ENCODE peak calls at places on chromosomes 11 and 22, in five cellular contexts. N is cardiac fibroblast, W is upper lobe of left lung, D is epithelial cell of proximal tubule, T is A549. M is an unnamed sample.
A peak's percentile ranks its signal among the peaks of the same experiment; 100 is the strongest.

GRCh38 chr11:44133335-44133946 is 38.0 kb downstream of the EXT2 start:
- DNase-seq in N (peak; percentile 75), T (peak; percentile 47), W (no peak), D (no peak), M (no peak)

GRCh38 chr11:98365185-98365584 is 655.6 kb upstream of the CNTN5 start:
- DNase-seq in T (no peak), N (no peak), D (no peak), W (no peak), M (no peak)

GRCh38 chr22:24153353-24153752 is 27.9 kb upstream of the SUSD2 start:
- DNase-seq in D (no peak), T (no peak), W (no peak), N (peak; percentile 37), M (no peak)

GRCh38 chr22:46894081-46894671 is 131.7 kb downstream of the TBC1D22A start:
- DNase-seq in T (no peak), N (peak; percentile 13), D (no peak), W (no peak), M (no peak)

GRCh38 chr22:44620841-44621382 is 81.1 kb upstream of the PRR5 start:
- DNase-seq in W (peak; percentile 73), D (no peak), N (no peak), T (no peak), M (no peak)

GRCh38 chr22:46247443-46247975 is 2.6 kb downstream of the CDPF1 start:
- DNase-seq in D (no peak), W (no peak), N (no peak), T (no peak), M (no peak)

GRCh38 chr11:16034074-16034473 is 322.3 kb downstream of the SOX6 start:
- DNase-seq in T (no peak), D (no peak), W (no peak), N (peak; percentile 11), M (no peak)

GRCh38 chr11:1153951-1154487 is 3.7 kb upstream of the MUC5AC start:
- DNase-seq in W (peak; percentile 85), T (peak; percentile 99), N (peak; percentile 93), D (peak; percentile 66), M (peak; percentile 68)

GRCh38 chr22:17398159-17398558 is 28.9 kb downstream of the CECR2 start:
- DNase-seq in D (peak; percentile 6), T (no peak), N (no peak), W (no peak), M (no peak)

GRCh38 chr11:73991471-73992006 is 8.9 kb upstream of the UCP2 start:
- DNase-seq in W (no peak), N (no peak), T (no peak), D (no peak), M (no peak)

GRCh38 chr11:73988227-73988626 is 5.6 kb upstream of the UCP2 start:
- DNase-seq in N (no peak), W (no peak), T (no peak), D (no peak), M (no peak)

GRCh38 chr11:73990727-73991126 is 8.1 kb upstream of the UCP2 start:
- DNase-seq in W (no peak), T (no peak), N (no peak), D (no peak), M (no peak)

GRCh38 chr11:73983764-73984543 is 1.3 kb upstream of the UCP2 start:
- DNase-seq in N (no peak), T (no peak), W (no peak), D (no peak), M (no peak)

DNA sequence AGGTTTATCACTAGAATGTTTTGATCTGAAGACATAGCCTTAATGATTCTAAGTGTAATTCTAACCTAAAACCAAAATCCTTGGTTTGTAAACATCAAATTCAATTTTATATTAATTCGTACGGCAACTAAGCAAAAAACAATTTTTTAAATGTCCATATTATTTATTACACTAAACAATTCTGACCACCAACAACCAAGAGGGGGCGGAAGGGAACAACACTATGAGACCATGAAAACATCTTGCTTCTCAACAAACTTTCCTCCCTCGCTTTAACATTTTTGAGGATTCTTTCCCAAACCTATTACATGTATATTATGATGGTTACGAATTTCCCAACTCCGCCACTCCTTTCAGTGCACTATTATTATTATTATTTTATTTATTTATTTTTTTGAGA is 6.5 kb upstream of the UCP2 start:
- DNase-seq in T (no peak), W (no peak), D (no peak), N (peak; percentile 25), M (no peak)
- TF ChIP-seq CTCF in T (no peak), W (no peak), D (peak; percentile 20), N (no peak), M (no peak)

GRCh38 chr22:22820626-22821025 is 67.0 kb upstream of the IGLL5 start:
- DNase-seq in D (no peak), N (no peak), W (no peak), T (no peak), M (no peak)
- TF ChIP-seq CTCF in D (no peak), N (no peak), W (no peak), T (no peak), M (no peak)

GRCh38 chr11:123301696-123302400 is 106.8 kb upstream of the CLMP start:
- DNase-seq in T (peak; percentile 29), W (peak; percentile 93), N (peak; percentile 44), D (no peak), M (peak; percentile 85)

GRCh38 chr11:123304828-123305530 is 109.9 kb upstream of the CLMP start:
- DNase-seq in N (no peak), T (no peak), W (no peak), D (no peak), M (no peak)

GRCh38 chr11:123305601-123306000 is 110.6 kb upstream of the CLMP start:
- DNase-seq in D (no peak), N (no peak), W (no peak), T (no peak), M (no peak)

GRCh38 chr11:123302751-123303195 is 107.7 kb upstream of the CLMP start:
- DNase-seq in D (no peak), T (peak; percentile 14), N (peak; percentile 44), W (no peak), M (no peak)

DNA sequence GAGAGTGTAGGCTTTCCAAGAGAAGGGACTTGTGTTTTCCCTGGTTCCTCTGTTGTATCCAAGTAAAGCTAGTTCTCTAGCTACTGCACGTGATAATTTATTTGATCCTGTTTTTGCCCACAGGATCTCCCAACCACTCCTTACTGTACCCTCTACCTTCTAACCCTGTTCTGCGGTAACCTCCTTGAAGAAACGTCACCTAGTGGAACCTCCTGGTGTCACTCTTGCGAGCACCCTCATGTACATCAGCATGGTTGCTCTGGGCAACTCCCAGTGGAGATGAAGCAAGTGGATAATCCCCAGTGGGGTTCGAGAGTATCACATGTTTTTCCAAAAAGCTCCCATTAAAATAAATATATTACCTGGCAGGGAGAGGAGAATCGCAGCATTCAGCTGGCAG is 108.9 kb upstream of the CLMP start:
- DNase-seq in D (no peak), W (no peak), N (no peak), T (peak; percentile 5), M (no peak)
- TF ChIP-seq CTCF in D (no peak), W (no peak), N (no peak), T (no peak), M (no peak)

DNA sequence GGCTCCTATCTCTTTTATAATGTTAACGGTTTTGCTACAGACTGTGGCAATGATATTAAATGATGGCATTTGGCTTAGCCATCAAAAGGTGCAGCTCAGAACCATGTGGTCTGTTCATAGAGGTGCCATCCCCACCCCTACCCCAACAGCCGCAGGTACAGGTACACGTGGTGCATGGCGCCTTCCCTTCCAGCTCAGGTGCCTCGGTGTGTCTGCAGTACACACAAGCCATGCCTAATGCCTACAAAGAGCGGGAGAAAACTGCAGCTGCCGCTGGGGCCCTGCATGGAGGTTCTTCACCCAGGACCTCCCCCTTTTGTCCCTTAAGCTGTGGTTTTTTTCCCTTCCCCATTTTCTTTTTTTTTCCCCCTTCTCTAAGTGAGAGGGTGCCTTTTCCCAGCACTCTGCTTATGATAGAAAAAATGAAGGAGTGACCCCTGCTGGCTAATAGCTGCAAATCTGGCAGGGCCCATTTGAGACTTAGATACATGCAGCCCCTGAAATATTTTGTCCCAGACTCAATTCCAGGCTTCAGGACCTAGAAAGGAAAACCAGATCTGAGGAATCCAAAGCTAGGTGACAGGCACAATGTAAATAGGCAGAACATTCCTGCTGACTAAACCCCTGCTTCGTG is 6.5 kb downstream of the OR52M1 start:
- DNase-seq in D (no peak), W (peak; percentile 4), T (peak; percentile 19), N (peak; percentile 1), M (no peak)
- TF ChIP-seq CTCF in D (peak; percentile 69), W (no peak), T (peak; percentile 32), N (peak; percentile 41), M (peak; percentile 49)

DNA sequence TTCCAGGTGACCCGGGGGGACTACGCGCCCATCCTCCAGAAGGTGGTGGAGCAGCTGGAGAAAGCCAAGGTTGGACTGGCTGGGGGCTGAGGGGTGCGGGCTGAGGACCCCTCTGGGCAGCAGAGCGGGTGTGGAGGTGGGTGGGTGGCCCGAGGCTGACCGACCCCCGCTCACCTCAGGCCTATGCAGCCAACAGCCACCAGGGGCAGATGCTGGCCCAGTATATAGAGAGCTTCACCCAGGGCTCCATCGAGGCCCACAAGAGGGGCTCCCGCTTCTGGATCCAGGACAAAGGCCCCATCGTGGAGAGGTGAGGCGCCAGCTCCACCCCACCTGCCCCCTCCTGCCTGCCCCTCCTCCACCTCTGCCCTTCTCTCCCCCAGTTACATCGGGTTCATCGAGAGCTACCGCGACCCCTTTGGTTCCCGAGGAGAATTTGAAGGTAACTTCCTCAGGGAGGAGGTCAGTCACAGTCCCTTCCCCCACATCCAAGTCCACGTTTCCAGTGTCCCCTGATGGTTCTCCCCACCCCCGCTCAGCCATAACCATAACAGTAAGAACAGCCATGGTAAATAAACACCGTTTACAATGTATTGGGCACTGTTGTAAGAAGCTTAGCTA is 11.2 kb downstream of the DPP3 start:
- DNase-seq in T (no peak), N (no peak), W (peak; percentile 56), D (no peak), M (no peak)
- TF ChIP-seq CTCF in T (peak; percentile 11), N (peak; percentile 56), W (no peak), D (peak; percentile 46), M (peak; percentile 67)

DNA sequence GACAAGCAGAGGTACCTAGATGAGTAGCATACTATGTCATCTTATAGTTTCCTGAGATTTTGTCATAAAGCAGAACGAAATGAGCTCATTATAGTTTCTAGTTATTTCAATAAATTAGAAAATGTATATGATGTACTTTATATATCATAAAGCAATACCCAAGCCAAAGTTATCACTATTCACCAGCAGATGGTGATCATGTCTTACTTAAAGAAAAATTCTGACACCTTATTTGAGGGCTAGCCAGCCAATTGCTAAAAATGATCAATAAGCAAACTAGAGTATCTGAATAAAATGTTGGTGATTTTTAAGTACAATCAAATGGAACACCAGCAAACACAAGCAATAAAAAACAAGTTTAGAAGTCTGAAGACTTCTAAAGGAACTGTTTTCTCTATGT is 44.1 kb downstream of the RSF1 start:
- DNase-seq in N (peak; percentile 19), D (no peak), T (peak; percentile 21), W (no peak), M (no peak)
- TF ChIP-seq CTCF in N (peak; percentile 22), D (peak; percentile 40), T (peak; percentile 60), W (no peak), M (peak; percentile 63)

GRCh38 chr11:134276396-134277175 is 407 bp downstream of the GLB1L3 start:
- DNase-seq in D (no peak), W (peak; percentile 87), T (no peak), N (no peak), M (peak; percentile 69)
- TF ChIP-seq CTCF in D (no peak), W (no peak), T (no peak), N (no peak), M (peak; percentile 9)

M was measured in type B pancreatic cell.